ENCODE peak calls at places on chromosomes 5 and 9, in eight cellular contexts. One of them, this sample, is unnamed.

GRCh38 chr9:87678650-87679355 is 47.1 kb upstream of the CTSL start:
- DNase-seq in left ventricle myocardium inferior: peak
- DNase-seq in NCI-H2171 treated with DMSO at 0.1 percent for 48 hours: peak
- DNase-seq in Calu3: peak
- DNase-seq in GM18507: peak
- DNase-seq in epithelial cell of esophagus: peak
- DNase-seq in activated naive CD8-positive, alpha-beta T cell treated with anti-CD3 and anti-CD28 coated beads, Interleukin-2, amount 50 U/mL, for 24 hours: peak
- DNase-seq in endothelial cell: peak
- DNase-seq in this sample: peak

GRCh38 chr9:79559501-79560181 is 12.1 kb upstream of the TLE4 start:
- DNase-seq in activated naive CD8-positive, alpha-beta T cell treated with anti-CD3 and anti-CD28 coated beads, Interleukin-2, amount 50 U/mL, for 24 hours: no peak
- DNase-seq in Calu3: no peak
- DNase-seq in endothelial cell: no peak
- DNase-seq in epithelial cell of esophagus: no peak
- DNase-seq in GM18507: no peak
- DNase-seq in left ventricle myocardium inferior: no peak
- DNase-seq in NCI-H2171 treated with DMSO at 0.1 percent for 48 hours: peak
- DNase-seq in this sample: peak

GRCh38 chr5:96567188-96567587 is 95.0 kb upstream of the CAST start:
- DNase-seq in endothelial cell: no peak
- DNase-seq in GM18507: no peak
- DNase-seq in NCI-H2171 treated with DMSO at 0.1 percent for 48 hours: no peak
- DNase-seq in activated naive CD8-positive, alpha-beta T cell treated with anti-CD3 and anti-CD28 coated beads, Interleukin-2, amount 50 U/mL, for 24 hours: no peak
- DNase-seq in epithelial cell of esophagus: peak
- DNase-seq in left ventricle myocardium inferior: no peak
- DNase-seq in Calu3: no peak
- DNase-seq in this sample: peak

GRCh38 chr9:38024036-38024681 is 44.9 kb downstream of the SHB start:
- DNase-seq in left ventricle myocardium inferior: no peak
- DNase-seq in GM18507: no peak
- DNase-seq in epithelial cell of esophagus: peak
- DNase-seq in Calu3: no peak
- DNase-seq in activated naive CD8-positive, alpha-beta T cell treated with anti-CD3 and anti-CD28 coated beads, Interleukin-2, amount 50 U/mL, for 24 hours: no peak
- DNase-seq in NCI-H2171 treated with DMSO at 0.1 percent for 48 hours: peak
- DNase-seq in endothelial cell: no peak
- DNase-seq in this sample: peak

GRCh38 chr5:126494393-126494792 is 71.2 kb downstream of the GRAMD2B start:
- DNase-seq in epithelial cell of esophagus: no peak
- DNase-seq in activated naive CD8-positive, alpha-beta T cell treated with anti-CD3 and anti-CD28 coated beads, Interleukin-2, amount 50 U/mL, for 24 hours: no peak
- DNase-seq in endothelial cell: no peak
- DNase-seq in left ventricle myocardium inferior: no peak
- DNase-seq in NCI-H2171 treated with DMSO at 0.1 percent for 48 hours: no peak
- DNase-seq in GM18507: no peak
- DNase-seq in Calu3: no peak
- DNase-seq in this sample: no peak

GRCh38 chr9:105295986-105296385 is 51.5 kb downstream of the SLC44A1 start:
- DNase-seq in Calu3: no peak
- DNase-seq in endothelial cell: no peak
- DNase-seq in left ventricle myocardium inferior: no peak
- DNase-seq in GM18507: no peak
- DNase-seq in NCI-H2171 treated with DMSO at 0.1 percent for 48 hours: no peak
- DNase-seq in activated naive CD8-positive, alpha-beta T cell treated with anti-CD3 and anti-CD28 coated beads, Interleukin-2, amount 50 U/mL, for 24 hours: no peak
- DNase-seq in epithelial cell of esophagus: no peak
- DNase-seq in this sample: no peak

GRCh38 chr5:96816430-96816939 is 8.7 kb upstream of the ERAP1 start:
- DNase-seq in endothelial cell: no peak
- DNase-seq in Calu3: no peak
- DNase-seq in NCI-H2171 treated with DMSO at 0.1 percent for 48 hours: no peak
- DNase-seq in epithelial cell of esophagus: no peak
- DNase-seq in activated naive CD8-positive, alpha-beta T cell treated with anti-CD3 and anti-CD28 coated beads, Interleukin-2, amount 50 U/mL, for 24 hours: peak
- DNase-seq in left ventricle myocardium inferior: no peak
- DNase-seq in GM18507: no peak
- DNase-seq in this sample: peak

GRCh38 chr5:120516799-120517198 is 52.7 kb downstream of the PRR16 start:
- DNase-seq in NCI-H2171 treated with DMSO at 0.1 percent for 48 hours: no peak
- DNase-seq in activated naive CD8-positive, alpha-beta T cell treated with anti-CD3 and anti-CD28 coated beads, Interleukin-2, amount 50 U/mL, for 24 hours: no peak
- DNase-seq in left ventricle myocardium inferior: no peak
- DNase-seq in epithelial cell of esophagus: no peak
- DNase-seq in GM18507: no peak
- DNase-seq in Calu3: no peak
- DNase-seq in endothelial cell: no peak
- DNase-seq in this sample: no peak

GRCh38 chr5:81787843-81788242 is 36.9 kb upstream of the SSBP2 start:
- DNase-seq in endothelial cell: no peak
- DNase-seq in GM18507: no peak
- DNase-seq in left ventricle myocardium inferior: no peak
- DNase-seq in activated naive CD8-positive, alpha-beta T cell treated with anti-CD3 and anti-CD28 coated beads, Interleukin-2, amount 50 U/mL, for 24 hours: no peak
- DNase-seq in NCI-H2171 treated with DMSO at 0.1 percent for 48 hours: peak
- DNase-seq in Calu3: no peak
- DNase-seq in epithelial cell of esophagus: peak
- DNase-seq in this sample: peak

GRCh38 chr9:12889402-12890106 is 114.7 kb downstream of the LURAP1L start:
- DNase-seq in NCI-H2171 treated with DMSO at 0.1 percent for 48 hours: no peak
- DNase-seq in left ventricle myocardium inferior: no peak
- DNase-seq in epithelial cell of esophagus: no peak
- DNase-seq in Calu3: no peak
- DNase-seq in activated naive CD8-positive, alpha-beta T cell treated with anti-CD3 and anti-CD28 coated beads, Interleukin-2, amount 50 U/mL, for 24 hours: no peak
- DNase-seq in GM18507: no peak
- DNase-seq in endothelial cell: no peak
- DNase-seq in this sample: no peak

GRCh38 chr5:1763548-1763911 is 36.1 kb downstream of the MRPL36 start:
- DNase-seq in GM18507: peak
- DNase-seq in activated naive CD8-positive, alpha-beta T cell treated with anti-CD3 and anti-CD28 coated beads, Interleukin-2, amount 50 U/mL, for 24 hours: peak
- DNase-seq in Calu3: peak
- DNase-seq in epithelial cell of esophagus: peak
- DNase-seq in NCI-H2171 treated with DMSO at 0.1 percent for 48 hours: no peak
- DNase-seq in endothelial cell: peak
- DNase-seq in left ventricle myocardium inferior: no peak
- DNase-seq in this sample: peak

GRCh38 chr5:88140396-88140862 is 128.2 kb downstream of the TMEM161B start:
- DNase-seq in GM18507: no peak
- DNase-seq in left ventricle myocardium inferior: no peak
- DNase-seq in NCI-H2171 treated with DMSO at 0.1 percent for 48 hours: no peak
- DNase-seq in activated naive CD8-positive, alpha-beta T cell treated with anti-CD3 and anti-CD28 coated beads, Interleukin-2, amount 50 U/mL, for 24 hours: no peak
- DNase-seq in Calu3: peak
- DNase-seq in epithelial cell of esophagus: no peak
- DNase-seq in endothelial cell: peak
- DNase-seq in this sample: peak

GRCh38 chr9:130870491-130871381 is 25.9 kb downstream of the QRFP start:
- DNase-seq in Calu3: no peak
- DNase-seq in GM18507: no peak
- DNase-seq in endothelial cell: no peak
- DNase-seq in activated naive CD8-positive, alpha-beta T cell treated with anti-CD3 and anti-CD28 coated beads, Interleukin-2, amount 50 U/mL, for 24 hours: no peak
- DNase-seq in epithelial cell of esophagus: no peak
- DNase-seq in left ventricle myocardium inferior: no peak
- DNase-seq in NCI-H2171 treated with DMSO at 0.1 percent for 48 hours: no peak
- DNase-seq in this sample: peak

GRCh38 chr5:31987985-31988710 is 186.0 kb downstream of the GOLPH3 start:
- DNase-seq in activated naive CD8-positive, alpha-beta T cell treated with anti-CD3 and anti-CD28 coated beads, Interleukin-2, amount 50 U/mL, for 24 hours: no peak
- DNase-seq in left ventricle myocardium inferior: no peak
- DNase-seq in Calu3: no peak
- DNase-seq in endothelial cell: no peak
- DNase-seq in epithelial cell of esophagus: peak
- DNase-seq in NCI-H2171 treated with DMSO at 0.1 percent for 48 hours: peak
- DNase-seq in GM18507: no peak
- DNase-seq in this sample: no peak

GRCh38 chr5:74493426-74493825 is 147.1 kb downstream of the ENC1 start:
- DNase-seq in GM18507: no peak
- DNase-seq in epithelial cell of esophagus: no peak
- DNase-seq in NCI-H2171 treated with DMSO at 0.1 percent for 48 hours: no peak
- DNase-seq in endothelial cell: no peak
- DNase-seq in activated naive CD8-positive, alpha-beta T cell treated with anti-CD3 and anti-CD28 coated beads, Interleukin-2, amount 50 U/mL, for 24 hours: no peak
- DNase-seq in left ventricle myocardium inferior: no peak
- DNase-seq in Calu3: no peak
- DNase-seq in this sample: no peak

GRCh38 chr9:121884057-121884512 is 209.0 kb downstream of the TTLL11 start:
- DNase-seq in left ventricle myocardium inferior: no peak
- DNase-seq in Calu3: no peak
- DNase-seq in endothelial cell: peak
- DNase-seq in GM18507: no peak
- DNase-seq in activated naive CD8-positive, alpha-beta T cell treated with anti-CD3 and anti-CD28 coated beads, Interleukin-2, amount 50 U/mL, for 24 hours: no peak
- DNase-seq in NCI-H2171 treated with DMSO at 0.1 percent for 48 hours: no peak
- DNase-seq in epithelial cell of esophagus: no peak
- DNase-seq in this sample: no peak

GRCh38 chr9:36037580-36038169 is 962 bp downstream of the RECK start:
- DNase-seq in left ventricle myocardium inferior: no peak
- DNase-seq in endothelial cell: no peak
- DNase-seq in GM18507: no peak
- DNase-seq in activated naive CD8-positive, alpha-beta T cell treated with anti-CD3 and anti-CD28 coated beads, Interleukin-2, amount 50 U/mL, for 24 hours: no peak
- DNase-seq in epithelial cell of esophagus: peak
- DNase-seq in Calu3: no peak
- DNase-seq in NCI-H2171 treated with DMSO at 0.1 percent for 48 hours: peak
- DNase-seq in this sample: no peak

GRCh38 chr5:7261900-7262299 is 134.0 kb upstream of the ADCY2 start:
- DNase-seq in endothelial cell: no peak
- DNase-seq in Calu3: no peak
- DNase-seq in NCI-H2171 treated with DMSO at 0.1 percent for 48 hours: no peak
- DNase-seq in GM18507: no peak
- DNase-seq in epithelial cell of esophagus: no peak
- DNase-seq in left ventricle myocardium inferior: no peak
- DNase-seq in activated naive CD8-positive, alpha-beta T cell treated with anti-CD3 and anti-CD28 coated beads, Interleukin-2, amount 50 U/mL, for 24 hours: no peak
- DNase-seq in this sample: no peak

GRCh38 chr9:114004221-114004716 is 73.8 kb downstream of the AMBP start:
- DNase-seq in left ventricle myocardium inferior: peak
- DNase-seq in activated naive CD8-positive, alpha-beta T cell treated with anti-CD3 and anti-CD28 coated beads, Interleukin-2, amount 50 U/mL, for 24 hours: no peak
- DNase-seq in Calu3: no peak
- DNase-seq in endothelial cell: peak
- DNase-seq in epithelial cell of esophagus: no peak
- DNase-seq in NCI-H2171 treated with DMSO at 0.1 percent for 48 hours: no peak
- DNase-seq in GM18507: no peak
- DNase-seq in this sample: no peak

GRCh38 chr9:123929177-123929869 is 603 bp downstream of the DENND1A start:
- DNase-seq in activated naive CD8-positive, alpha-beta T cell treated with anti-CD3 and anti-CD28 coated beads, Interleukin-2, amount 50 U/mL, for 24 hours: peak
- DNase-seq in left ventricle myocardium inferior: peak
- DNase-seq in GM18507: no peak
- DNase-seq in NCI-H2171 treated with DMSO at 0.1 percent for 48 hours: peak
- DNase-seq in Calu3: peak
- DNase-seq in epithelial cell of esophagus: no peak
- DNase-seq in endothelial cell: no peak
- DNase-seq in this sample: peak

GRCh38 chr9:33461474-33461873 is 12.2 kb downstream of the NOL6 start:
- DNase-seq in activated naive CD8-positive, alpha-beta T cell treated with anti-CD3 and anti-CD28 coated beads, Interleukin-2, amount 50 U/mL, for 24 hours: no peak
- DNase-seq in GM18507: no peak
- DNase-seq in Calu3: no peak
- DNase-seq in NCI-H2171 treated with DMSO at 0.1 percent for 48 hours: no peak
- DNase-seq in epithelial cell of esophagus: no peak
- DNase-seq in endothelial cell: no peak
- DNase-seq in left ventricle myocardium inferior: no peak
- DNase-seq in this sample: no peak

GRCh38 chr5:43192558-43193170 is 639 bp downstream of the NIM1K start:
- DNase-seq in NCI-H2171 treated with DMSO at 0.1 percent for 48 hours: no peak
- DNase-seq in epithelial cell of esophagus: peak
- DNase-seq in endothelial cell: peak
- DNase-seq in left ventricle myocardium inferior: no peak
- DNase-seq in Calu3: peak
- DNase-seq in GM18507: no peak
- DNase-seq in activated naive CD8-positive, alpha-beta T cell treated with anti-CD3 and anti-CD28 coated beads, Interleukin-2, amount 50 U/mL, for 24 hours: peak
- DNase-seq in this sample: peak

GRCh38 chr5:163459465-163459887 is 426 bp downstream of the NUDCD2 start:
- DNase-seq in GM18507: no peak
- DNase-seq in NCI-H2171 treated with DMSO at 0.1 percent for 48 hours: peak
- DNase-seq in Calu3: no peak
- DNase-seq in activated naive CD8-positive, alpha-beta T cell treated with anti-CD3 and anti-CD28 coated beads, Interleukin-2, amount 50 U/mL, for 24 hours: no peak
- DNase-seq in left ventricle myocardium inferior: no peak
- DNase-seq in endothelial cell: no peak
- DNase-seq in epithelial cell of esophagus: no peak
- DNase-seq in this sample: peak

GRCh38 chr9:4381744-4382143 is 81.9 kb upstream of the GLIS3 start:
- DNase-seq in GM18507: no peak
- DNase-seq in left ventricle myocardium inferior: no peak
- DNase-seq in activated naive CD8-positive, alpha-beta T cell treated with anti-CD3 and anti-CD28 coated beads, Interleukin-2, amount 50 U/mL, for 24 hours: no peak
- DNase-seq in epithelial cell of esophagus: no peak
- DNase-seq in Calu3: no peak
- DNase-seq in endothelial cell: no peak
- DNase-seq in NCI-H2171 treated with DMSO at 0.1 percent for 48 hours: no peak
- DNase-seq in this sample: no peak

GRCh38 chr9:133133680-133134418 is 12.8 kb upstream of the RALGDS start:
- DNase-seq in NCI-H2171 treated with DMSO at 0.1 percent for 48 hours: peak
- DNase-seq in left ventricle myocardium inferior: peak
- DNase-seq in endothelial cell: peak
- DNase-seq in epithelial cell of esophagus: peak
- DNase-seq in GM18507: peak
- DNase-seq in activated naive CD8-positive, alpha-beta T cell treated with anti-CD3 and anti-CD28 coated beads, Interleukin-2, amount 50 U/mL, for 24 hours: peak
- DNase-seq in Calu3: peak
- DNase-seq in this sample: peak

GRCh38 chr5:150398432-150399157 is 14.1 kb downstream of the CD74 start:
- DNase-seq in Calu3: no peak
- DNase-seq in activated naive CD8-positive, alpha-beta T cell treated with anti-CD3 and anti-CD28 coated beads, Interleukin-2, amount 50 U/mL, for 24 hours: no peak
- DNase-seq in endothelial cell: peak
- DNase-seq in epithelial cell of esophagus: peak
- DNase-seq in GM18507: no peak
- DNase-seq in left ventricle myocardium inferior: no peak
- DNase-seq in NCI-H2171 treated with DMSO at 0.1 percent for 48 hours: no peak
- DNase-seq in this sample: peak

GRCh38 chr5:80189201-80189600 is 66.6 kb downstream of the SERINC5 start:
- DNase-seq in NCI-H2171 treated with DMSO at 0.1 percent for 48 hours: no peak
- DNase-seq in epithelial cell of esophagus: no peak
- DNase-seq in activated naive CD8-positive, alpha-beta T cell treated with anti-CD3 and anti-CD28 coated beads, Interleukin-2, amount 50 U/mL, for 24 hours: no peak
- DNase-seq in endothelial cell: no peak
- DNase-seq in Calu3: no peak
- DNase-seq in GM18507: no peak
- DNase-seq in left ventricle myocardium inferior: no peak
- DNase-seq in this sample: no peak

GRCh38 chr5:146606838-146607237 is 90.8 kb upstream of the GPR151 start:
- DNase-seq in endothelial cell: no peak
- DNase-seq in left ventricle myocardium inferior: no peak
- DNase-seq in Calu3: no peak
- DNase-seq in NCI-H2171 treated with DMSO at 0.1 percent for 48 hours: no peak
- DNase-seq in GM18507: no peak
- DNase-seq in epithelial cell of esophagus: no peak
- DNase-seq in activated naive CD8-positive, alpha-beta T cell treated with anti-CD3 and anti-CD28 coated beads, Interleukin-2, amount 50 U/mL, for 24 hours: no peak
- DNase-seq in this sample: peak

GRCh38 chr5:78518365-78519197 is 130.0 kb downstream of the LHFPL2 start:
- DNase-seq in epithelial cell of esophagus: peak
- DNase-seq in left ventricle myocardium inferior: peak
- DNase-seq in Calu3: peak
- DNase-seq in GM18507: no peak
- DNase-seq in NCI-H2171 treated with DMSO at 0.1 percent for 48 hours: peak
- DNase-seq in activated naive CD8-positive, alpha-beta T cell treated with anti-CD3 and anti-CD28 coated beads, Interleukin-2, amount 50 U/mL, for 24 hours: no peak
- DNase-seq in endothelial cell: peak
- DNase-seq in this sample: no peak

GRCh38 chr9:130675396-130675795 is 11.0 kb downstream of the PRDM12 start:
- DNase-seq in activated naive CD8-positive, alpha-beta T cell treated with anti-CD3 and anti-CD28 coated beads, Interleukin-2, amount 50 U/mL, for 24 hours: no peak
- DNase-seq in Calu3: no peak
- DNase-seq in NCI-H2171 treated with DMSO at 0.1 percent for 48 hours: peak
- DNase-seq in GM18507: no peak
- DNase-seq in endothelial cell: no peak
- DNase-seq in epithelial cell of esophagus: no peak
- DNase-seq in left ventricle myocardium inferior: no peak
- DNase-seq in this sample: no peak

GRCh38 chr9:14349141-14349817 is 35.3 kb upstream of the NFIB start:
- DNase-seq in epithelial cell of esophagus: no peak
- DNase-seq in NCI-H2171 treated with DMSO at 0.1 percent for 48 hours: no peak
- DNase-seq in endothelial cell: no peak
- DNase-seq in left ventricle myocardium inferior: no peak
- DNase-seq in GM18507: no peak
- DNase-seq in activated naive CD8-positive, alpha-beta T cell treated with anti-CD3 and anti-CD28 coated beads, Interleukin-2, amount 50 U/mL, for 24 hours: no peak
- DNase-seq in Calu3: no peak
- DNase-seq in this sample: no peak